ENCODE peak calls at places on chromosomes 16 and 17, in five cellular contexts. One of them, this sample, is unnamed. For H3K79me1, the result is how much of the 10 kb centered on the place peaks cover.

GRCh38 chr16:21167360-21167759 is 8.9 kb downstream of the LDAF1 start:
- DNase-seq in neuronal stem cell: no peak
- DNase-seq in H1: no peak
- DNase-seq in H9: no peak
- DNase-seq in trophoblast cell: peak
- DNase-seq in this sample: peak

GRCh38 chr16:26594666-26595065 is 472.1 kb upstream of the C16orf82 start:
- DNase-seq in neuronal stem cell: no peak
- DNase-seq in H1: no peak
- DNase-seq in H9: no peak
- DNase-seq in trophoblast cell: peak
- DNase-seq in this sample: no peak

GRCh38 chr16:75660726-75661302 is 13.2 kb downstream of the TERF2IP start:
- DNase-seq in neuronal stem cell: no peak
- DNase-seq in H1: no peak
- DNase-seq in H9: no peak
- DNase-seq in trophoblast cell: no peak
- DNase-seq in this sample: no peak

GRCh38 chr16:30787613-30788378 is 791 bp upstream of the ZNF629 start:
- DNase-seq in neuronal stem cell: no peak
- DNase-seq in H1: no peak
- DNase-seq in H9: no peak
- DNase-seq in trophoblast cell: no peak
- DNase-seq in this sample: no peak

GRCh38 chr17:83116783-83117555 is 37.6 kb downstream of the METRNL start:
- DNase-seq in neuronal stem cell: no peak
- DNase-seq in H1: no peak
- DNase-seq in H9: no peak
- DNase-seq in trophoblast cell: no peak
- DNase-seq in this sample: no peak

GRCh38 chr16:424033-424622 is 1.3 kb upstream of the RAB11FIP3 start:
- DNase-seq in neuronal stem cell: no peak
- DNase-seq in H1: no peak
- DNase-seq in H9: no peak
- DNase-seq in trophoblast cell: no peak
- DNase-seq in this sample: peak

GRCh38 chr17:48191362-48191761 is 83.8 kb downstream of the SNX11 start:
- DNase-seq in neuronal stem cell: no peak
- DNase-seq in H1: no peak
- DNase-seq in H9: no peak
- DNase-seq in trophoblast cell: no peak
- DNase-seq in this sample: no peak

GRCh38 chr17:57750109-57750845 is 5.2 kb upstream of the CCDC182 start:
- DNase-seq in neuronal stem cell: no peak
- DNase-seq in H1: no peak
- DNase-seq in H9: no peak
- DNase-seq in trophoblast cell: no peak
- DNase-seq in this sample: no peak

GRCh38 chr17:74750327-74751069 is 2.1 kb downstream of the NHERF1 start:
- DNase-seq in neuronal stem cell: no peak
- DNase-seq in H1: no peak
- DNase-seq in H9: no peak
- DNase-seq in trophoblast cell: no peak
- DNase-seq in this sample: no peak

GRCh38 chr17:66673668-66674276 is 161.1 kb upstream of the CACNG5 start:
- DNase-seq in neuronal stem cell: peak
- DNase-seq in H1: peak
- DNase-seq in H9: peak
- DNase-seq in trophoblast cell: peak
- DNase-seq in this sample: peak

GRCh38 chr17:74919440-74920305 is 3.4 kb downstream of the USH1G start:
- DNase-seq in neuronal stem cell: no peak
- DNase-seq in H1: peak
- DNase-seq in H9: peak
- DNase-seq in trophoblast cell: peak
- DNase-seq in this sample: no peak

GRCh38 chr17:73017653-73018052 is 74.8 kb downstream of the SLC39A11 start:
- DNase-seq in neuronal stem cell: no peak
- DNase-seq in H1: no peak
- DNase-seq in H9: no peak
- DNase-seq in trophoblast cell: peak
- DNase-seq in this sample: peak

GRCh38 chr17:34009946-34010345 is 245.1 kb upstream of the CCL2 start:
- DNase-seq in neuronal stem cell: no peak
- DNase-seq in H1: no peak
- DNase-seq in H9: no peak
- DNase-seq in trophoblast cell: no peak
- DNase-seq in this sample: no peak

GRCh38 chr16:50269061-50269705 is 2.8 kb downstream of the ADCY7 start:
- DNase-seq in neuronal stem cell: no peak
- DNase-seq in H1: no peak
- DNase-seq in H9: peak
- DNase-seq in trophoblast cell: no peak
- DNase-seq in this sample: no peak

GRCh38 chr17:71917715-71918114 is 203.1 kb upstream of the SOX9 start:
- DNase-seq in neuronal stem cell: no peak
- DNase-seq in H1: no peak
- DNase-seq in H9: no peak
- DNase-seq in trophoblast cell: no peak
- DNase-seq in this sample: no peak

GRCh38 chr16:621526-622105 is 9.2 kb upstream of the WFIKKN1 start:
- DNase-seq in neuronal stem cell: no peak
- DNase-seq in H1: no peak
- DNase-seq in H9: no peak
- DNase-seq in trophoblast cell: no peak
- DNase-seq in this sample: no peak

GRCh38 chr16:6926762-6927161 is 405.9 kb upstream of the RBFOX1 start:
- DNase-seq in neuronal stem cell: no peak
- DNase-seq in H1: peak
- DNase-seq in H9: peak
- DNase-seq in trophoblast cell: no peak
- DNase-seq in this sample: no peak

GRCh38 chr17:72516772-72517399 is 396.1 kb downstream of the SOX9 start:
- DNase-seq in neuronal stem cell: no peak
- DNase-seq in H1: no peak
- DNase-seq in H9: no peak
- DNase-seq in trophoblast cell: no peak
- DNase-seq in this sample: no peak

GRCh38 chr17:32774286-32775084 is 102.4 kb downstream of the MYO1D start:
- DNase-seq in neuronal stem cell: no peak
- DNase-seq in H1: no peak
- DNase-seq in H9: no peak
- DNase-seq in trophoblast cell: no peak
- DNase-seq in this sample: no peak

GRCh38 chr16:87085441-87085840 is 231.8 kb downstream of the C16orf95 start:
- DNase-seq in neuronal stem cell: no peak
- DNase-seq in H1: no peak
- DNase-seq in H9: no peak
- DNase-seq in trophoblast cell: no peak
- DNase-seq in this sample: no peak

DNA sequence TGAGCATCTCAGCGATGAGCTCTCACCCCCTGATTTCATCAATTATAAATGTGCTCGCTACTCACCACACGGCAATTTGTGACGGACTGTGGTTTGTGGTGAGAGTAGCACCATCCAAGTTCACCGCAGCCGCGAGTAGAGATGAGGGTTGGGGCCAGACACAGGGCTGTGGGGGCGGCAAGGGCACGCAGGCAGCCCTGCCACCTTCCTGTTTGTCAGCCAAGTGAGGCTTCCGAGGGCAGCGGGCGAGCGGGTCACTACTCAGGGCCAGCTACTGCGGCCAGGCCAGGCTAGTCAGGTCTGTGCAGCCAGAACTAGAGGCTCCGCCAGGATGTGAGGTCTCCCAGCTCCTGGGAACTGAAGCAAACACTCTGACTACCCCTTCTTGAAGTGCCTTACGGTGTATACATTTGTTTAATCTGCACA is 39.6 kb upstream of the MEOX1 start:
- DNase-seq in neuronal stem cell: no peak
- DNase-seq in H1: no peak
- DNase-seq in H9: no peak
- DNase-seq in trophoblast cell: no peak
- DNase-seq in this sample: peak
- H2BK12ac ChIP-seq in neuronal stem cell: no peak
- H2BK12ac ChIP-seq in H1: peak
- H2BK12ac ChIP-seq in H9: no peak
- H2BK12ac ChIP-seq in trophoblast cell: no peak
- H2BK12ac ChIP-seq in this sample: peak

DNA sequence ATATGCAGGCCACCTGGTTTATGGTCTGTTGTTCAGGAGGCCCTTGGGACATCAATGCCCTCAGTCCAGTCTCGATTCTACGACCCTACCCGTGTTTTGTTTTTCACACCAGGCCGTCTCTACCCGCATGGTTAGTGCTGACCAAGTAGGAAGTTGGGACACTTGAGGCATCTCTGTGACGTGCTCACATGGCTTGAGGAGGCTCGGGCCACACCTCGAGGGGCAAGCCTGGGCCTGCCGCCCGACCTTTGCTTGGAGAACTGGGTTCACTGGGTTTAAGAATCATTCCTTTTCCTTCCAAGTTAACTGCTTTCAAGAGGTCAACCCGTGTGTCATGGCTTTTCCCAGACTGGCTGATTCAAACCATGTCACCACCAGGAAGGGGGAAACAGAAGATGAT is 86.8 kb downstream of the CMIP start:
- DNase-seq in neuronal stem cell: no peak
- DNase-seq in H1: no peak
- DNase-seq in H9: no peak
- DNase-seq in trophoblast cell: peak
- DNase-seq in this sample: no peak
- H3K79me1 ChIP-seq in neuronal stem cell: under half
- H3K79me1 ChIP-seq in H1: under half
- H3K79me1 ChIP-seq in H9: under half
- H3K79me1 ChIP-seq in trophoblast cell: under half
- H3K79me1 ChIP-seq in this sample: under half

GRCh38 chr16:3999479-3999868 is 116.8 kb downstream of the ADCY9 start:
- DNase-seq in neuronal stem cell: no peak
- DNase-seq in H1: no peak
- DNase-seq in H9: no peak
- DNase-seq in trophoblast cell: peak
- DNase-seq in this sample: peak
- H2BK5ac ChIP-seq in neuronal stem cell: peak
- H2BK5ac ChIP-seq in H1: peak
- H2BK5ac ChIP-seq in H9: no peak
- H2BK5ac ChIP-seq in trophoblast cell: no peak
- H2BK5ac ChIP-seq in this sample: no peak

GRCh38 chr16:48430890-48431289 is 45.7 kb upstream of the SIAH1 start:
- DNase-seq in neuronal stem cell: no peak
- DNase-seq in H1: no peak
- DNase-seq in H9: no peak
- DNase-seq in trophoblast cell: no peak
- DNase-seq in this sample: no peak
- H2BK12ac ChIP-seq in neuronal stem cell: no peak
- H2BK12ac ChIP-seq in H1: no peak
- H2BK12ac ChIP-seq in H9: no peak
- H2BK12ac ChIP-seq in trophoblast cell: no peak
- H2BK12ac ChIP-seq in this sample: no peak

DNA sequence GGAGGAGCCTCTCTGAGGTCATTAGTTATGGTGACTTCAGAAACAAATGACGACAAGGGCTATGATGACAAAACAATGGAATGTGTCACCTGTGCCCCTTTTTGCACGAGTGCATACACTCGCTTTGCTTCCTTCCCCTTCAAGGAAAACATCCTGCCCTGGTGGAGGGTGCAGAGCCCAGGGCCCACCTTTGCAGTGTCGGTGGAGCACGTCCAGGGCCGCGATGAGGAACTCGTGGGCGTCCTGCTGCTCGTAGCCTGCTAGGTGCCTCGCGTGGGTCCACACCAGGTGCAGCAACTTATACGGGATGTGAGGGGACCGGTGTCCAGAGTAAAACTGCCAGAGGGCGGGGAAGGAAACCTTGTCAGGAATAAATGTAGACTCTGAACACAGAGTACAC is 27.2 kb downstream of the USP22 start:
- DNase-seq in neuronal stem cell: no peak
- DNase-seq in H1: no peak
- DNase-seq in H9: no peak
- DNase-seq in trophoblast cell: no peak
- DNase-seq in this sample: no peak
- H3K79me1 ChIP-seq in neuronal stem cell: under half
- H3K79me1 ChIP-seq in H1: under half
- H3K79me1 ChIP-seq in H9: under half
- H3K79me1 ChIP-seq in trophoblast cell: under half
- H3K79me1 ChIP-seq in this sample: under half

GRCh38 chr17:76947309-76947708 is 79.1 kb downstream of the MGAT5B start:
- DNase-seq in neuronal stem cell: no peak
- DNase-seq in H1: no peak
- DNase-seq in H9: no peak
- DNase-seq in trophoblast cell: no peak
- DNase-seq in this sample: no peak

GRCh38 chr17:76947771-76948170 is 79.6 kb downstream of the MGAT5B start:
- DNase-seq in neuronal stem cell: no peak
- DNase-seq in H1: no peak
- DNase-seq in H9: no peak
- DNase-seq in trophoblast cell: no peak
- DNase-seq in this sample: no peak

GRCh38 chr17:76946772-76947135 is 78.5 kb downstream of the MGAT5B start:
- DNase-seq in neuronal stem cell: no peak
- DNase-seq in H1: no peak
- DNase-seq in H9: no peak
- DNase-seq in trophoblast cell: no peak
- DNase-seq in this sample: no peak

GRCh38 chr17:76948726-76949342 is 80.6 kb downstream of the MGAT5B start:
- DNase-seq in neuronal stem cell: no peak
- DNase-seq in H1: no peak
- DNase-seq in H9: no peak
- DNase-seq in trophoblast cell: no peak
- DNase-seq in this sample: no peak

DNA sequence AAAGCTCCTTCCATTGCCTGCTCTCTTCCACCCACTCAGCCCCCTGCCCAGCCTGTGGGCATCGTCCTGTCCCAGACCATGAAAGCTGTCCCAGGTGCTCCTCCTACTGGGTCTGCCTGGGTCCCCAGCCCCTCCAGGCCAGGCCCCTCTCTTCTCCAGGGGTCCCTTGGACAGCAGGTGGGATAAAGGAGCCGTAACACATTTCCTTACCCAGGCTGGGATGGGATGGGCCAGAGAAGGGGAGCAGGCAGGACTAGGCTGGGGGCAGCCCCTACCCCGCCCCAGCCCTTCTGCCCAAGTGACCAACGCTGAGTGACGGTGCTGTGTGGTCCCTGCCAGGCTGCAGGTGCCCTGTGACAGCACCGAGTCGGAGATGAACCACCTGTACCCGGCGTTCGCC is 80.1 kb downstream of the MGAT5B start:
- DNase-seq in neuronal stem cell: no peak
- DNase-seq in H1: no peak
- DNase-seq in H9: no peak
- DNase-seq in trophoblast cell: no peak
- DNase-seq in this sample: no peak
- H2BK5ac ChIP-seq in neuronal stem cell: peak
- H2BK5ac ChIP-seq in H1: no peak
- H2BK5ac ChIP-seq in H9: no peak
- H2BK5ac ChIP-seq in trophoblast cell: no peak
- H2BK5ac ChIP-seq in this sample: no peak

GRCh38 chr17:39639043-39639442 is 2.1 kb downstream of the STARD3 start:
- DNase-seq in neuronal stem cell: no peak
- DNase-seq in H1: no peak
- DNase-seq in H9: no peak
- DNase-seq in trophoblast cell: no peak
- DNase-seq in this sample: no peak
- H2BK12ac ChIP-seq in neuronal stem cell: no peak
- H2BK12ac ChIP-seq in H1: no peak
- H2BK12ac ChIP-seq in H9: no peak
- H2BK12ac ChIP-seq in trophoblast cell: no peak
- H2BK12ac ChIP-seq in this sample: no peak